ENCODE peak calls at places on chromosomes 16 and 17, in seven cellular contexts. One of them, this sample, is unnamed.

GRCh38 chr17:2042355-2042929 is 620 bp downstream of the OVCA2 start:
- DNase-seq in GM23338: peak; percentile 46
- DNase-seq in K562: peak; percentile 49
- DNase-seq in GM12878: no peak
- DNase-seq in A549: peak; percentile 55
- DNase-seq in HCT116: no peak
- DNase-seq in HepG2: no peak
- DNase-seq in this sample: no peak

GRCh38 chr16:17921357-17921978 is 415.1 kb downstream of the NPIPA8 start:
- DNase-seq in GM23338: peak; percentile 73
- DNase-seq in K562: peak; percentile 70
- DNase-seq in GM12878: no peak
- DNase-seq in A549: no peak
- DNase-seq in HCT116: peak; percentile 48
- DNase-seq in HepG2: peak; percentile 64
- DNase-seq in this sample: peak; percentile 13

GRCh38 chr16:87411375-87412271 is 19.5 kb downstream of the MAP1LC3B start:
- DNase-seq in GM23338: no peak
- DNase-seq in K562: no peak
- DNase-seq in GM12878: no peak
- DNase-seq in A549: no peak
- DNase-seq in HCT116: no peak
- DNase-seq in HepG2: no peak
- DNase-seq in this sample: no peak

GRCh38 chr17:81429353-81429774 is 34.1 kb downstream of the BAHCC1 start:
- DNase-seq in GM23338: no peak
- DNase-seq in K562: no peak
- DNase-seq in GM12878: no peak
- DNase-seq in A549: peak; percentile 64
- DNase-seq in HCT116: no peak
- DNase-seq in HepG2: no peak
- DNase-seq in this sample: peak; percentile 78

GRCh38 chr16:17828012-17828411 is 357.3 kb upstream of the XYLT1 start:
- DNase-seq in GM23338: no peak
- DNase-seq in K562: peak; percentile 30
- DNase-seq in GM12878: no peak
- DNase-seq in A549: no peak
- DNase-seq in HCT116: no peak
- DNase-seq in HepG2: no peak
- DNase-seq in this sample: no peak

GRCh38 chr17:60154616-60155426 is 5.0 kb downstream of the CA4 start:
- DNase-seq in GM23338: peak; percentile 2
- DNase-seq in K562: no peak
- DNase-seq in GM12878: no peak
- DNase-seq in A549: no peak
- DNase-seq in HCT116: no peak
- DNase-seq in HepG2: no peak
- DNase-seq in this sample: no peak

GRCh38 chr16:11034005-11034404 is 89.6 kb downstream of the CLEC16A start:
- DNase-seq in GM23338: no peak
- DNase-seq in K562: no peak
- DNase-seq in GM12878: no peak
- DNase-seq in A549: no peak
- DNase-seq in HCT116: no peak
- DNase-seq in HepG2: no peak
- DNase-seq in this sample: no peak

GRCh38 chr16:23694707-23695373 is 16.2 kb downstream of the PLK1 start:
- DNase-seq in GM23338: peak; percentile 94
- DNase-seq in K562: peak; percentile 27
- DNase-seq in GM12878: no peak
- DNase-seq in A549: no peak
- DNase-seq in HCT116: no peak
- DNase-seq in HepG2: peak; percentile 49
- DNase-seq in this sample: no peak

GRCh38 chr17:80395402-80396151 is 19.4 kb upstream of the ENDOV start:
- DNase-seq in GM23338: peak; percentile 54
- DNase-seq in K562: no peak
- DNase-seq in GM12878: no peak
- DNase-seq in A549: no peak
- DNase-seq in HCT116: no peak
- DNase-seq in HepG2: no peak
- DNase-seq in this sample: peak; percentile 53

GRCh38 chr16:4937782-4938682 is 1.1 kb upstream of the PPL start:
- DNase-seq in GM23338: no peak
- DNase-seq in K562: no peak
- DNase-seq in GM12878: no peak
- DNase-seq in A549: no peak
- DNase-seq in HCT116: no peak
- DNase-seq in HepG2: no peak
- DNase-seq in this sample: no peak
- TF ChIP-seq REST in GM23338: no peak
- TF ChIP-seq REST in K562: no peak
- TF ChIP-seq REST in GM12878: no peak
- TF ChIP-seq REST in A549: no peak
- TF ChIP-seq REST in HCT116: no peak
- TF ChIP-seq REST in HepG2: no peak
- TF ChIP-seq REST in this sample: no peak

GRCh38 chr17:44543213-44543904 is 13.9 kb upstream of the FZD2 start:
- DNase-seq in GM23338: peak; percentile 99
- DNase-seq in K562: no peak
- DNase-seq in GM12878: no peak
- DNase-seq in A549: peak; percentile 98
- DNase-seq in HCT116: no peak
- DNase-seq in HepG2: peak; percentile 64
- DNase-seq in this sample: no peak
- TF ChIP-seq REST in GM23338: no peak
- TF ChIP-seq REST in K562: no peak
- TF ChIP-seq REST in GM12878: no peak
- TF ChIP-seq REST in A549: no peak
- TF ChIP-seq REST in HCT116: no peak
- TF ChIP-seq REST in HepG2: no peak
- TF ChIP-seq REST in this sample: no peak

GRCh38 chr17:4833178-4833940 is at the start of gene MINK1:
- DNase-seq in GM23338: peak; percentile 83
- DNase-seq in K562: peak; percentile 96
- DNase-seq in GM12878: peak; percentile 80
- DNase-seq in A549: peak; percentile 99
- DNase-seq in HCT116: peak; percentile 87
- DNase-seq in HepG2: peak; percentile 84
- DNase-seq in this sample: peak; percentile 68

GRCh38 chr17:4837471-4838305 is 4.5 kb downstream of the MINK1 start:
- DNase-seq in GM23338: no peak
- DNase-seq in K562: no peak
- DNase-seq in GM12878: no peak
- DNase-seq in A549: no peak
- DNase-seq in HCT116: no peak
- DNase-seq in HepG2: no peak
- DNase-seq in this sample: no peak

GRCh38 chr17:4834621-4835020 is 1.5 kb downstream of the MINK1 start:
- DNase-seq in GM23338: no peak
- DNase-seq in K562: peak; percentile 48
- DNase-seq in GM12878: no peak
- DNase-seq in A549: no peak
- DNase-seq in HCT116: no peak
- DNase-seq in HepG2: no peak
- DNase-seq in this sample: no peak

GRCh38 chr17:4836221-4836620 is 3.1 kb downstream of the MINK1 start:
- DNase-seq in GM23338: no peak
- DNase-seq in K562: peak; percentile 23
- DNase-seq in GM12878: no peak
- DNase-seq in A549: no peak
- DNase-seq in HCT116: no peak
- DNase-seq in HepG2: no peak
- DNase-seq in this sample: no peak

DNA sequence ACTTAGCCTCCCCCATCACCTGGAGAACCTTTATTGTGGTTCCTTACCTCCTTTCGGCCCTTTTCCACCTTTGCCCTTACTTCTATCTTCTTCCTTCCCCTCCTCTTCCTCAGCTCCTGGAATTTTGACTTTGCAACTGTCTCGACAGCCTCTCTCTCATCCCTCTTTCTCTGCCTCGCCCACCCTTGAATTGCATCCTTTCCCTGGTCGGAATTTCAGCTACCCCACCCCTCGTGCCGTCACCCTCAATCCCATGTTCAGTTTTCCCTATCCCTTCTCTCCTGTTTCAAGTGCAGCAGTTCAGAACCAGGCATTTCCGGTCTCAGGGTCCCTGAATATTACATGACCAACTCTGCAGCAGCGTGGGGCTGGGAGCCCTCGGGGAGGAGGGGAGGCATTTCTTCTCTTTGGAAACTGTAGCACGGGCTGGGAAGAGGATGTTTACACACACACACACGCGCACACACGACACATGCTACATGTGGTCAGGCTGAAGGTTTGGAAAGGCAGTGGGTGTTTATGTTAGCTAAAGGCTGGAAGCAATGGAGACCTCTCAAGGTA is 881 bp downstream of the MINK1 start:
- DNase-seq in GM23338: peak; percentile 43
- DNase-seq in K562: peak; percentile 50
- DNase-seq in GM12878: no peak
- DNase-seq in A549: no peak
- DNase-seq in HCT116: no peak
- DNase-seq in HepG2: peak; percentile 68
- DNase-seq in this sample: no peak
- TF ChIP-seq REST in GM23338: no peak
- TF ChIP-seq REST in K562: no peak
- TF ChIP-seq REST in GM12878: no peak
- TF ChIP-seq REST in A549: no peak
- TF ChIP-seq REST in HCT116: no peak
- TF ChIP-seq REST in HepG2: no peak
- TF ChIP-seq REST in this sample: no peak

DNA sequence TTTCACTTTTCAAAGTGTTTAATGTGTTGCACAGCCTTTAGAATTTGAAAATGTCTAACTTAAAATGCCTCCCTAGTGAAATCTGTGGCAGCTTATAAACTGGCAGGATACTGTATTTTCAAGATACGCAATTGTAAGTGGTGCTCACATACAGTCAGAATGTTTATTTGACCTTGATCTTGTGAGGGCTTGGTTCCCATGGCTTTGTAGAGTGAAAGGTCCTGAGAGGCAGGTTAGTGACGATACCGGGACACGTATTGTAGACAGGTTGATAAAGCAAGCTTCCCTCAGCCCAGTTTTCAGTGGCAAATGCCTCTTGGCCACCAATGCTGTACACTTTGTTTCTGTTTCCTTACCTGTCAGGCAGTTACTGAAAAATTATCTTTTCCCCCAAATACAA is 426.6 kb downstream of the MAF start:
- DNase-seq in GM23338: no peak
- DNase-seq in K562: no peak
- DNase-seq in GM12878: no peak
- DNase-seq in A549: no peak
- DNase-seq in HCT116: no peak
- DNase-seq in HepG2: no peak
- DNase-seq in this sample: no peak
- TF ChIP-seq REST in GM23338: no peak
- TF ChIP-seq REST in K562: no peak
- TF ChIP-seq REST in GM12878: no peak
- TF ChIP-seq REST in A549: no peak
- TF ChIP-seq REST in HCT116: no peak
- TF ChIP-seq REST in HepG2: no peak
- TF ChIP-seq REST in this sample: no peak

DNA sequence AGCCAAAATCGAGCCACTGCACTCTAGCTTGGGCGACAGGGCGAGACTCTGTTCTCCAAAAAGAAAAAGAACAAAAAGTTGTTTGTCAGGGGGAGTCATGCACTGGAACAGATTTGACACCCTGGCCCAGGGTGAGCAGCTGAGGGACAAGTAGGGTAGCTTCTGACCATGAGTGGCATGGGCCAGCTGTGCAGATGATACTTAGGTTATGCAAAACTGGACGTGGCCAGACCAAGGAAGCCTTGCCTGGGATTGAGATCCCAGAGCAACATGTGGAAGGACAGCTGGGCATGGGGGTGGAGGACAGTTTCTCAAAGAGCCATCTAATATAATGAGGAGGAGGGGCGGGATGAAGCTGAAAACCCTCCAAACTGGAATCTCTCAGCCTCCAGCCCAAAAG is 19.6 kb upstream of the SLC35B1 start:
- DNase-seq in GM23338: no peak
- DNase-seq in K562: no peak
- DNase-seq in GM12878: no peak
- DNase-seq in A549: no peak
- DNase-seq in HCT116: no peak
- DNase-seq in HepG2: no peak
- DNase-seq in this sample: no peak
- TF ChIP-seq REST in GM23338: no peak
- TF ChIP-seq REST in K562: no peak
- TF ChIP-seq REST in GM12878: no peak
- TF ChIP-seq REST in A549: no peak
- TF ChIP-seq REST in HCT116: no peak
- TF ChIP-seq REST in HepG2: no peak
- TF ChIP-seq REST in this sample: no peak

DNA sequence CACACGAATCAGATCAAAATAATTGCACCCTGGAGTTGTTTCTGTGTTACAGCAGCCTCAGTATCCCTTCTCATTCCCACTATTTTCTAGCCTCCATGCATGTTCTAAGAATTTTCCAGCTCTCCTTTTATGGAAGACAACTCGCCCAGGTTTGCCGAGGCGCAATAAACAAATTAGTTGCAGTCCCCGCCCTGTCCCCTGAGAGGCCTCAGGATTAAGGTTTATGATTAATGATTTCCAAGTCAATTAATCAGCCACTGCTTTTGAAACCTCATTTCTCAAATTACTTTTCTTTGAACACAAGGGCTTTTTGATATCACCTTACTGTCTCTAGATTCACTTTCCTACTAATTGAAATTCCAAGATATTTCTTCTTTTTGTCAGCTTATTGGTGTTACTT is 138.3 kb upstream of the HSBP1 start:
- DNase-seq in GM23338: no peak
- DNase-seq in K562: no peak
- DNase-seq in GM12878: no peak
- DNase-seq in A549: no peak
- DNase-seq in HCT116: no peak
- DNase-seq in HepG2: no peak
- DNase-seq in this sample: no peak
- TF ChIP-seq REST in GM23338: no peak
- TF ChIP-seq REST in K562: no peak
- TF ChIP-seq REST in GM12878: no peak
- TF ChIP-seq REST in A549: no peak
- TF ChIP-seq REST in HCT116: no peak
- TF ChIP-seq REST in HepG2: no peak
- TF ChIP-seq REST in this sample: no peak

This sample was measured in HL-60.